ENCODE peak calls at places on chromosome 14, in six cellular contexts. One of them, this sample, is unnamed.

GRCh38 chr14:72463291-72463866 is 430.5 kb downstream of the DPF3 start:
- DNase-seq in mucosa of descending colon: no peak
- DNase-seq in activated CD4-positive, alpha-beta T cell treated with anti-CD3 and anti-CD28 coated beads, Interleukin-2, amount 10 ng/mL, durations not matched to agents 7 days and 5 days: no peak
- DNase-seq in NCI-H1694 treated with DMSO at 0.1 percent for 48 hours: no peak
- DNase-seq in ELR: peak
- DNase-seq in HTR-8/SVneo: peak
- DNase-seq in this sample: no peak

GRCh38 chr14:57492859-57493258 is 798 bp downstream of the CCDC198 start:
- DNase-seq in activated CD4-positive, alpha-beta T cell treated with anti-CD3 and anti-CD28 coated beads, Interleukin-2, amount 10 ng/mL, durations not matched to agents 7 days and 5 days: no peak
- DNase-seq in HTR-8/SVneo: peak
- DNase-seq in NCI-H1694 treated with DMSO at 0.1 percent for 48 hours: no peak
- DNase-seq in ELR: peak
- DNase-seq in mucosa of descending colon: no peak
- DNase-seq in this sample: no peak

GRCh38 chr14:93984070-93984469 is 7.7 kb upstream of the ASB2 start:
- DNase-seq in activated CD4-positive, alpha-beta T cell treated with anti-CD3 and anti-CD28 coated beads, Interleukin-2, amount 10 ng/mL, durations not matched to agents 7 days and 5 days: no peak
- DNase-seq in HTR-8/SVneo: no peak
- DNase-seq in ELR: peak
- DNase-seq in mucosa of descending colon: no peak
- DNase-seq in NCI-H1694 treated with DMSO at 0.1 percent for 48 hours: no peak
- DNase-seq in this sample: no peak

GRCh38 chr14:101022121-101022520 is 118.6 kb upstream of the RTL1 start:
- DNase-seq in mucosa of descending colon: no peak
- DNase-seq in HTR-8/SVneo: no peak
- DNase-seq in activated CD4-positive, alpha-beta T cell treated with anti-CD3 and anti-CD28 coated beads, Interleukin-2, amount 10 ng/mL, durations not matched to agents 7 days and 5 days: no peak
- DNase-seq in NCI-H1694 treated with DMSO at 0.1 percent for 48 hours: no peak
- DNase-seq in ELR: no peak
- DNase-seq in this sample: no peak

GRCh38 chr14:49405291-49405690 is 180.9 kb downstream of the RPS29 start:
- DNase-seq in HTR-8/SVneo: no peak
- DNase-seq in activated CD4-positive, alpha-beta T cell treated with anti-CD3 and anti-CD28 coated beads, Interleukin-2, amount 10 ng/mL, durations not matched to agents 7 days and 5 days: no peak
- DNase-seq in mucosa of descending colon: no peak
- DNase-seq in ELR: peak
- DNase-seq in NCI-H1694 treated with DMSO at 0.1 percent for 48 hours: no peak
- DNase-seq in this sample: no peak

GRCh38 chr14:87643005-87643404 is 350.0 kb downstream of the GALC start:
- DNase-seq in ELR: no peak
- DNase-seq in HTR-8/SVneo: no peak
- DNase-seq in mucosa of descending colon: peak
- DNase-seq in activated CD4-positive, alpha-beta T cell treated with anti-CD3 and anti-CD28 coated beads, Interleukin-2, amount 10 ng/mL, durations not matched to agents 7 days and 5 days: no peak
- DNase-seq in NCI-H1694 treated with DMSO at 0.1 percent for 48 hours: peak
- DNase-seq in this sample: no peak

GRCh38 chr14:99755068-99755405 is 38.2 kb upstream of the EML1 start:
- DNase-seq in activated CD4-positive, alpha-beta T cell treated with anti-CD3 and anti-CD28 coated beads, Interleukin-2, amount 10 ng/mL, durations not matched to agents 7 days and 5 days: no peak
- DNase-seq in HTR-8/SVneo: no peak
- DNase-seq in mucosa of descending colon: no peak
- DNase-seq in ELR: no peak
- DNase-seq in NCI-H1694 treated with DMSO at 0.1 percent for 48 hours: no peak
- DNase-seq in this sample: no peak

GRCh38 chr14:76784266-76784874 is 23.1 kb downstream of the VASH1 start:
- DNase-seq in ELR: no peak
- DNase-seq in NCI-H1694 treated with DMSO at 0.1 percent for 48 hours: no peak
- DNase-seq in mucosa of descending colon: no peak
- DNase-seq in HTR-8/SVneo: no peak
- DNase-seq in activated CD4-positive, alpha-beta T cell treated with anti-CD3 and anti-CD28 coated beads, Interleukin-2, amount 10 ng/mL, durations not matched to agents 7 days and 5 days: no peak
- DNase-seq in this sample: no peak

GRCh38 chr14:90979451-90979850 is 81.0 kb downstream of the RPS6KA5 start:
- DNase-seq in mucosa of descending colon: no peak
- DNase-seq in NCI-H1694 treated with DMSO at 0.1 percent for 48 hours: no peak
- DNase-seq in HTR-8/SVneo: no peak
- DNase-seq in ELR: no peak
- DNase-seq in activated CD4-positive, alpha-beta T cell treated with anti-CD3 and anti-CD28 coated beads, Interleukin-2, amount 10 ng/mL, durations not matched to agents 7 days and 5 days: no peak
- DNase-seq in this sample: no peak

GRCh38 chr14:80605536-80605935 is 336.0 kb downstream of the CEP128 start:
- DNase-seq in HTR-8/SVneo: no peak
- DNase-seq in ELR: no peak
- DNase-seq in NCI-H1694 treated with DMSO at 0.1 percent for 48 hours: no peak
- DNase-seq in mucosa of descending colon: no peak
- DNase-seq in activated CD4-positive, alpha-beta T cell treated with anti-CD3 and anti-CD28 coated beads, Interleukin-2, amount 10 ng/mL, durations not matched to agents 7 days and 5 days: no peak
- DNase-seq in this sample: no peak

GRCh38 chr14:77760381-77761204 is at the start of gene SNW1:
- DNase-seq in activated CD4-positive, alpha-beta T cell treated with anti-CD3 and anti-CD28 coated beads, Interleukin-2, amount 10 ng/mL, durations not matched to agents 7 days and 5 days: peak
- DNase-seq in ELR: peak
- DNase-seq in NCI-H1694 treated with DMSO at 0.1 percent for 48 hours: peak
- DNase-seq in mucosa of descending colon: peak
- DNase-seq in HTR-8/SVneo: peak
- DNase-seq in this sample: peak

GRCh38 chr14:61608245-61609142 is 86.8 kb upstream of the HIF1A start:
- DNase-seq in ELR: no peak
- DNase-seq in activated CD4-positive, alpha-beta T cell treated with anti-CD3 and anti-CD28 coated beads, Interleukin-2, amount 10 ng/mL, durations not matched to agents 7 days and 5 days: no peak
- DNase-seq in NCI-H1694 treated with DMSO at 0.1 percent for 48 hours: peak
- DNase-seq in mucosa of descending colon: peak
- DNase-seq in HTR-8/SVneo: no peak
- DNase-seq in this sample: no peak

GRCh38 chr14:36394593-36394992 is 74.2 kb upstream of the MBIP start:
- DNase-seq in HTR-8/SVneo: no peak
- DNase-seq in ELR: no peak
- DNase-seq in mucosa of descending colon: no peak
- DNase-seq in activated CD4-positive, alpha-beta T cell treated with anti-CD3 and anti-CD28 coated beads, Interleukin-2, amount 10 ng/mL, durations not matched to agents 7 days and 5 days: no peak
- DNase-seq in NCI-H1694 treated with DMSO at 0.1 percent for 48 hours: no peak
- DNase-seq in this sample: no peak

GRCh38 chr14:61403411-61403810 is 82.0 kb downstream of the PRKCH start:
- DNase-seq in activated CD4-positive, alpha-beta T cell treated with anti-CD3 and anti-CD28 coated beads, Interleukin-2, amount 10 ng/mL, durations not matched to agents 7 days and 5 days: peak
- DNase-seq in mucosa of descending colon: no peak
- DNase-seq in ELR: no peak
- DNase-seq in HTR-8/SVneo: no peak
- DNase-seq in NCI-H1694 treated with DMSO at 0.1 percent for 48 hours: no peak
- DNase-seq in this sample: no peak

GRCh38 chr14:50303744-50304471 is 8.1 kb downstream of the L2HGDH start:
- DNase-seq in mucosa of descending colon: no peak
- DNase-seq in NCI-H1694 treated with DMSO at 0.1 percent for 48 hours: no peak
- DNase-seq in HTR-8/SVneo: no peak
- DNase-seq in activated CD4-positive, alpha-beta T cell treated with anti-CD3 and anti-CD28 coated beads, Interleukin-2, amount 10 ng/mL, durations not matched to agents 7 days and 5 days: no peak
- DNase-seq in ELR: no peak
- DNase-seq in this sample: no peak

GRCh38 chr14:86838363-86838762 is 1154.6 kb downstream of the GALC start:
- DNase-seq in activated CD4-positive, alpha-beta T cell treated with anti-CD3 and anti-CD28 coated beads, Interleukin-2, amount 10 ng/mL, durations not matched to agents 7 days and 5 days: no peak
- DNase-seq in ELR: peak
- DNase-seq in NCI-H1694 treated with DMSO at 0.1 percent for 48 hours: no peak
- DNase-seq in mucosa of descending colon: no peak
- DNase-seq in HTR-8/SVneo: no peak
- DNase-seq in this sample: peak

GRCh38 chr14:94485944-94486841 is 10.2 kb upstream of the SERPINA9 start:
- DNase-seq in HTR-8/SVneo: peak
- DNase-seq in mucosa of descending colon: peak
- DNase-seq in ELR: peak
- DNase-seq in activated CD4-positive, alpha-beta T cell treated with anti-CD3 and anti-CD28 coated beads, Interleukin-2, amount 10 ng/mL, durations not matched to agents 7 days and 5 days: peak
- DNase-seq in NCI-H1694 treated with DMSO at 0.1 percent for 48 hours: peak
- DNase-seq in this sample: peak